ENCODE peak calls at places on chromosomes 1 and 21, in nine cellular contexts. One of them, this sample, is unnamed.

GRCh38 chr1:27392778-27393635 is 585 bp downstream of the GPR3 start:
- DNase-seq in stimulated activated naive CD8-positive, alpha-beta T cell treated with anti-CD3 and anti-CD28 coated beads, Interleukin-15, Interleukin-2, amounts not matched to agents 100 U/mL and 50 U/mL, for 24 hours: no peak
- DNase-seq in NCI-H510A: no peak
- DNase-seq in A172: no peak
- DNase-seq in frontal cortex: no peak
- DNase-seq in GM04504: no peak
- DNase-seq in IMR-90: no peak
- DNase-seq in aorta: no peak
- DNase-seq in EL: no peak
- DNase-seq in this sample: no peak

GRCh38 chr1:154154534-154155181 is at the start of gene NUP210L:
- DNase-seq in stimulated activated naive CD8-positive, alpha-beta T cell treated with anti-CD3 and anti-CD28 coated beads, Interleukin-15, Interleukin-2, amounts not matched to agents 100 U/mL and 50 U/mL, for 24 hours: peak; percentile 19
- DNase-seq in NCI-H510A: peak; percentile 62
- DNase-seq in frontal cortex: no peak
- DNase-seq in EL: no peak
- DNase-seq in A172: no peak
- DNase-seq in GM04504: no peak
- DNase-seq in IMR-90: peak; percentile 89
- DNase-seq in aorta: peak; percentile 89
- DNase-seq in this sample: no peak

GRCh38 chr1:35269190-35269988 is 880 bp downstream of the ZMYM4 start:
- DNase-seq in stimulated activated naive CD8-positive, alpha-beta T cell treated with anti-CD3 and anti-CD28 coated beads, Interleukin-15, Interleukin-2, amounts not matched to agents 100 U/mL and 50 U/mL, for 24 hours: peak; percentile 12
- DNase-seq in EL: peak; percentile 6
- DNase-seq in frontal cortex: no peak
- DNase-seq in A172: no peak
- DNase-seq in IMR-90: no peak
- DNase-seq in NCI-H510A: peak; percentile 13
- DNase-seq in aorta: no peak
- DNase-seq in GM04504: no peak
- DNase-seq in this sample: no peak

GRCh38 chr1:39189592-39190041 is 14.9 kb upstream of the MACF1 start:
- DNase-seq in stimulated activated naive CD8-positive, alpha-beta T cell treated with anti-CD3 and anti-CD28 coated beads, Interleukin-15, Interleukin-2, amounts not matched to agents 100 U/mL and 50 U/mL, for 24 hours: no peak
- DNase-seq in EL: peak; percentile 52
- DNase-seq in GM04504: no peak
- DNase-seq in NCI-H510A: no peak
- DNase-seq in IMR-90: peak; percentile 86
- DNase-seq in frontal cortex: no peak
- DNase-seq in aorta: no peak
- DNase-seq in A172: no peak
- DNase-seq in this sample: peak; percentile 60

GRCh38 chr1:55285849-55286248 is 70.7 kb upstream of the USP24 start:
- DNase-seq in IMR-90: no peak
- DNase-seq in stimulated activated naive CD8-positive, alpha-beta T cell treated with anti-CD3 and anti-CD28 coated beads, Interleukin-15, Interleukin-2, amounts not matched to agents 100 U/mL and 50 U/mL, for 24 hours: no peak
- DNase-seq in GM04504: no peak
- DNase-seq in aorta: no peak
- DNase-seq in A172: no peak
- DNase-seq in NCI-H510A: peak; percentile 23
- DNase-seq in frontal cortex: no peak
- DNase-seq in EL: no peak
- DNase-seq in this sample: no peak

GRCh38 chr1:5532811-5533210 is 459.4 kb downstream of the NPHP4 start:
- DNase-seq in frontal cortex: no peak
- DNase-seq in A172: no peak
- DNase-seq in aorta: no peak
- DNase-seq in NCI-H510A: no peak
- DNase-seq in IMR-90: no peak
- DNase-seq in EL: no peak
- DNase-seq in GM04504: no peak
- DNase-seq in stimulated activated naive CD8-positive, alpha-beta T cell treated with anti-CD3 and anti-CD28 coated beads, Interleukin-15, Interleukin-2, amounts not matched to agents 100 U/mL and 50 U/mL, for 24 hours: no peak
- DNase-seq in this sample: no peak

GRCh38 chr1:38194486-38194885 is 147.9 kb upstream of the POU3F1 start:
- DNase-seq in frontal cortex: no peak
- DNase-seq in NCI-H510A: no peak
- DNase-seq in GM04504: no peak
- DNase-seq in EL: no peak
- DNase-seq in aorta: no peak
- DNase-seq in A172: no peak
- DNase-seq in stimulated activated naive CD8-positive, alpha-beta T cell treated with anti-CD3 and anti-CD28 coated beads, Interleukin-15, Interleukin-2, amounts not matched to agents 100 U/mL and 50 U/mL, for 24 hours: no peak
- DNase-seq in IMR-90: no peak
- DNase-seq in this sample: no peak

GRCh38 chr21:29235714-29236197 is 63.0 kb upstream of the BACH1 start:
- DNase-seq in stimulated activated naive CD8-positive, alpha-beta T cell treated with anti-CD3 and anti-CD28 coated beads, Interleukin-15, Interleukin-2, amounts not matched to agents 100 U/mL and 50 U/mL, for 24 hours: peak; percentile 16
- DNase-seq in frontal cortex: no peak
- DNase-seq in aorta: no peak
- DNase-seq in GM04504: no peak
- DNase-seq in NCI-H510A: no peak
- DNase-seq in IMR-90: no peak
- DNase-seq in EL: no peak
- DNase-seq in A172: no peak
- DNase-seq in this sample: no peak

GRCh38 chr1:173255214-173255813 is 48.2 kb upstream of the TNFSF4 start:
- DNase-seq in aorta: no peak
- DNase-seq in A172: peak; percentile 54
- DNase-seq in frontal cortex: no peak
- DNase-seq in GM04504: no peak
- DNase-seq in NCI-H510A: no peak
- DNase-seq in stimulated activated naive CD8-positive, alpha-beta T cell treated with anti-CD3 and anti-CD28 coated beads, Interleukin-15, Interleukin-2, amounts not matched to agents 100 U/mL and 50 U/mL, for 24 hours: peak; percentile 25
- DNase-seq in EL: peak; percentile 62
- DNase-seq in IMR-90: peak; percentile 61
- DNase-seq in this sample: peak; percentile 43

This sample was measured in RCC 7860.